ENCODE peak calls at places on chromosomes 7 and 10, in seven cellular contexts. C is WTC11, E is cardiac fibroblast, Q is stomach, B is A549, F is retinal pigment epithelial cell, W is fibroblast of the aortic adventitia. U is an unnamed sample.

GRCh38 chr10:5977471-5978370 is at the start of gene IL15RA:
- DNase-seq in C (peak; percentile 71), Q (peak; percentile 90), F (no peak), E (peak; percentile 64), B (peak; percentile 65), W (peak; percentile 54), U (peak; percentile 85)

GRCh38 chr10:77290528-77291155 is 347.0 kb downstream of the KCNMA1 start:
- DNase-seq in F (peak; percentile 79), C (no peak), W (peak; percentile 51), E (peak; percentile 64), Q (no peak), B (peak; percentile 81), U (peak; percentile 17)

GRCh38 chr10:128149267-128149666 is 23.0 kb upstream of the MKI67 start:
- DNase-seq in Q (no peak), E (no peak), B (no peak), C (no peak), W (no peak), F (no peak), U (no peak)

GRCh38 chr10:72951760-72952159 is 2.8 kb downstream of the PLA2G12B start:
- DNase-seq in B (no peak), F (no peak), W (no peak), C (no peak), Q (no peak), E (no peak), U (no peak)

GRCh38 chr7:105006367-105007139 is 7.5 kb upstream of the KMT2E start:
- DNase-seq in W (no peak), E (no peak), Q (peak; percentile 61), F (no peak), C (no peak), B (no peak), U (no peak)

GRCh38 chr10:102433619-102434046 is 1.3 kb upstream of the CUEDC2 start:
- DNase-seq in W (no peak), C (no peak), F (no peak), B (no peak), Q (no peak), E (no peak), U (no peak)

GRCh38 chr10:94194256-94194655 is 168.5 kb downstream of the NOC3L start:
- DNase-seq in F (no peak), E (peak; percentile 39), C (no peak), B (peak; percentile 35), W (peak; percentile 53), Q (no peak), U (no peak)

GRCh38 chr10:3978174-3978573 is 193.2 kb upstream of the KLF6 start:
- DNase-seq in E (no peak), C (no peak), W (peak; percentile 29), B (no peak), Q (no peak), F (no peak), U (no peak)

GRCh38 chr7:149477494-149478443 is 16.9 kb upstream of the ZNF777 start:
- DNase-seq in W (no peak), E (no peak), F (no peak), C (peak; percentile 63), B (no peak), Q (no peak), U (peak; percentile 54)

GRCh38 chr7:121126201-121126600 is 137.7 kb downstream of the CPED1 start:
- DNase-seq in W (no peak), F (no peak), E (no peak), Q (no peak), B (no peak), C (no peak), U (no peak)

GRCh38 chr7:91212592-91212991 is 51.6 kb upstream of the FZD1 start:
- DNase-seq in W (peak; percentile 62), B (no peak), F (no peak), Q (no peak), E (peak; percentile 12), C (no peak), U (no peak)

GRCh38 chr10:22740180-22740579 is 25.8 kb upstream of the PIP4K2A start:
- DNase-seq in F (no peak), B (no peak), Q (no peak), C (no peak), W (peak; percentile 19), E (peak; percentile 6), U (no peak)

GRCh38 chr10:3776796-3777571 is 8.0 kb downstream of the KLF6 start:
- DNase-seq in B (peak; percentile 75), C (no peak), Q (peak; percentile 71), F (no peak), W (peak; percentile 98), E (peak; percentile 93), U (peak; percentile 76)

GRCh38 chr10:25294032-25294926 is 119.5 kb downstream of the GPR158 start:
- DNase-seq in F (peak; percentile 56), E (peak; percentile 54), C (no peak), Q (no peak), B (peak; percentile 53), W (peak; percentile 4), U (no peak)

GRCh38 chr10:89302628-89303027 is 782 bp downstream of the IFIT2 start:
- DNase-seq in W (peak; percentile 21), F (no peak), C (no peak), Q (no peak), B (no peak), E (no peak), U (no peak)

GRCh38 chr10:112213836-112214235 is 30.3 kb upstream of the GPAM start:
- DNase-seq in F (no peak), W (peak; percentile 77), C (no peak), B (no peak), E (no peak), Q (no peak), U (no peak)

GRCh38 chr7:114426824-114427223 is 12.2 kb downstream of the FOXP2 start:
- DNase-seq in E (peak; percentile 66), F (no peak), Q (no peak), W (peak; percentile 65), B (peak; percentile 41), C (no peak), U (no peak)
- TF ChIP-seq CTCF in E (no peak), F (peak; percentile 50), Q (peak; percentile 13), W (peak; percentile 58), B (peak; percentile 52), C (no peak), U (no peak)

GRCh38 chr10:53786236-53786635 is 1013.7 kb upstream of the MBL2 start:
- DNase-seq in B (peak; percentile 12), Q (no peak), C (peak; percentile 70), W (no peak), E (no peak), F (no peak), U (no peak)
- TF ChIP-seq CTCF in B (no peak), Q (no peak), C (peak; percentile 59), W (no peak), E (no peak), F (peak; percentile 68), U (no peak)

GRCh38 chr7:12052211-12052610 is 158.9 kb upstream of the TMEM106B start:
- DNase-seq in F (no peak), E (no peak), Q (no peak), C (no peak), B (no peak), W (no peak), U (no peak)
- TF ChIP-seq CTCF in F (no peak), E (no peak), Q (no peak), C (no peak), B (no peak), W (no peak), U (no peak)

DNA sequence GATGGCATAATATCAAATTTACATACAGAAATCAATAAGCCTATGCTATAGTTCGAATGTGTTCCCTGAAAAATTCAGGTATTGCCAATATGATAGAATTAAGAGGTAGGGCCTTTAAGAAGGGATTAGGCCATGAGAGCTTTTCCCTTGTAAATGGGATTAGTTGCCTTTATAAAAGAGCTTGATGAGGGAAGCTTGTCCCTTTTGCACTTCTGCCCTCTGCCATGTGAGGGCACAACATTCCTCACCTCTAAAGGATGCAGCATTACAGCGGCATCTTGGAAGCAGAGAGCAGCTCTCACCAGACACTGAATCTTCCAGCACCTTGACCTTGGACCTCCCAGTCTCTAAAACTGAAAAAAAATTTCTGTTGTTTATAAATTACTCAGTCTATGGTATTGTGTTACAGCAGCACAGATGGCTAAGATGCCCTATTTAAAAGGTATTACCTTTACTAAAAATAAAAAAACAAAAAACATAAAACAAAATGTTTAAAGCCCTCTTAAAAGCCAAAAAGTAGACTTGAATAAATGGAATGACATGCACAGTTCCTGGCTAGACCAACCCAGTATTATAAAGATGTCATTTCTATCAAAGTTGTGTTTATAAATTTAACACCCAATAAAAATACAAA is 909.6 kb downstream of the REEP3 start:
- DNase-seq in C (peak; percentile 68), W (no peak), B (peak; percentile 41), F (peak; percentile 61), Q (no peak), E (peak; percentile 22), U (no peak)
- TF ChIP-seq CTCF in C (no peak), W (no peak), B (no peak), F (peak; percentile 76), Q (no peak), E (peak; percentile 54), U (no peak)

U was measured in sigmoid colon.